ENCODE peak calls at places on chromosomes 4 and X, in four cellular contexts. H, B, Q and A are unnamed samples. For H4K20me1, the result is how much of the 10 kb centered on the place peaks cover.

GRCh38 chr4:170139764-170140163 is 50.0 kb upstream of the AADAT start:
- DNase-seq in H (no peak), B (no peak), Q (no peak), A (no peak)

GRCh38 chrX:13373807-13374187 is 53.9 kb upstream of the ATXN3L start:
- DNase-seq in H (no peak), B (no peak), Q (no peak), A (peak)

GRCh38 chrX:118182050-118182449 is 65.4 kb upstream of the KLHL13 start:
- DNase-seq in H (no peak), B (no peak), Q (no peak), A (no peak)

GRCh38 chr4:174156239-174156826 is 127.1 kb downstream of the FBXO8 start:
- DNase-seq in H (peak), B (peak), Q (no peak), A (peak)

GRCh38 chr4:185192059-185192458 is 11.7 kb downstream of the CFAP97 start:
- DNase-seq in H (no peak), B (no peak), Q (no peak), A (no peak)

GRCh38 chr4:81314196-81314896 is 99.3 kb upstream of the PRKG2 start:
- DNase-seq in H (no peak), B (no peak), Q (no peak), A (no peak)

GRCh38 chrX:20265726-20266681 is 705 bp downstream of the RPS6KA3 start:
- DNase-seq in H (peak), B (no peak), Q (no peak), A (peak)

GRCh38 chr4:17368408-17368807 is 143.5 kb downstream of the QDPR start:
- DNase-seq in H (no peak), B (no peak), Q (no peak), A (no peak)

GRCh38 chrX:35122756-35123155 is 180.2 kb downstream of the FAM47B start:
- DNase-seq in H (no peak), B (no peak), Q (no peak), A (no peak)

GRCh38 chr4:76088719-76089118 is 14.2 kb downstream of the ART3 start:
- DNase-seq in H (no peak), B (no peak), Q (no peak), A (no peak)

GRCh38 chr4:170979736-170980135 is 833.5 kb upstream of the GALNTL6 start:
- DNase-seq in H (no peak), B (no peak), Q (no peak), A (no peak)

GRCh38 chrX:7088968-7089615 is 58.4 kb upstream of the STS start:
- DNase-seq in H (no peak), B (no peak), Q (no peak), A (no peak)

GRCh38 chr4:55406545-55406944 is 10.8 kb downstream of the TMEM165 start:
- DNase-seq in H (no peak), B (no peak), Q (no peak), A (no peak)
- H4K20me1 ChIP-seq in H (under half), B (under half), Q (under half), A (under half)

GRCh38 chr4:47391256-47391655 is 72.2 kb downstream of the COMMD8 start:
- DNase-seq in H (no peak), B (no peak), Q (no peak), A (no peak)
- TF ChIP-seq JUN in H (no peak), B (no peak), Q (no peak), A (no peak)

GRCh38 chr4:186680649-186681048 is 43.0 kb downstream of the FAT1 start:
- DNase-seq in H (no peak), B (no peak), Q (no peak), A (no peak)
- H4K20me1 ChIP-seq in H (under half), B (under half), Q (under half), A (under half)

GRCh38 chrX:97211070-97211469 is 327.4 kb downstream of the RPA4 start:
- DNase-seq in H (no peak), B (no peak), Q (no peak), A (no peak)
- TF ChIP-seq JUN in H (no peak), B (no peak), Q (no peak), A (no peak)

GRCh38 chrX:44903842-44904530 is 31.0 kb downstream of the KDM6A start:
- DNase-seq in H (no peak), B (no peak), Q (no peak), A (no peak)
- H4K20me1 ChIP-seq in H (under half), B (under half), Q (under half), A (under half)

GRCh38 chr4:137927972-137928371 is 314.2 kb downstream of the SLC7A11 start:
- DNase-seq in H (no peak), B (no peak), Q (no peak), A (no peak)
- TF ChIP-seq JUN in H (no peak), B (no peak), Q (no peak), A (no peak)

DNA sequence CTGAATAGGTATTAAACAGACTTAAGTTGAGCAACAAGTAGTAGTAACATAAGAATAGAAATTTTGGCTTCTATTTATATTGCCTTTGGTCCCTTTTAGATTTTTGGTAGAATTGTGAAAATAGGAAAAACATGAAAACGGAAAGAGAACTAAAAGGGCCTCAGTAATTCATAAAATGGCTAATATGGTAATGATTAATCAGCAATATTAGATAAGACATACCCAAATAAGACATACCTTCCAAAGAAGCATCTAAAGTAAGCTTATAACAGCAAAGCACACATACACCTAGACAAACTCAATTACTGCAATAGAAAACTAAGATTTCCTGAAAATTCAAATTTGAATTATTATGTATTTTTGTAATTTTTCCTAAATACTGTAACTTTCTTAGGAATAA is 46.4 kb downstream of the CHIC2 start:
- DNase-seq in H (no peak), B (no peak), Q (no peak), A (no peak)
- H4K20me1 ChIP-seq in H (under half), B (under half), Q (under half), A (under half)